ENCODE peak calls at places on chromosomes 12 and 14, in eight cellular contexts. A, P, M, Y, E, R, U and Z are unnamed samples.
A peak's percentile ranks its signal among the peaks of the same experiment; 100 is the strongest.

GRCh38 chr14:40269436-40269835 is 837.2 kb upstream of the FBXO33 start:
- DNase-seq in M (no peak), U (no peak), E (no peak), R (no peak), P (no peak), A (no peak), Y (no peak), Z (no peak)

GRCh38 chr12:120991965-120992364 is 13.6 kb downstream of the HNF1A start:
- DNase-seq in R (no peak), U (no peak), E (no peak), M (no peak), P (no peak), Y (no peak), A (no peak), Z (no peak)

GRCh38 chr14:92553456-92553855 is 39.9 kb downstream of the RIN3 start:
- DNase-seq in Y (no peak), E (no peak), U (no peak), R (no peak), P (no peak), M (no peak), A (peak; percentile 16), Z (no peak)

GRCh38 chr12:7832059-7832696 is 40.5 kb downstream of the SLC2A14 start:
- DNase-seq in R (peak; percentile 17), Y (peak; percentile 17), P (no peak), E (no peak), A (peak; percentile 18), M (no peak), U (no peak), Z (no peak)

GRCh38 chr14:102481791-102482238 is 27.8 kb downstream of the ANKRD9 start:
- DNase-seq in P (peak; percentile 45), U (peak; percentile 67), R (no peak), Y (no peak), A (peak; percentile 30), E (no peak), M (no peak), Z (peak; percentile 72)

GRCh38 chr14:100901391-100902183 is 1.9 kb downstream of the RTL1 start:
- DNase-seq in R (no peak), A (no peak), U (no peak), E (no peak), P (no peak), M (no peak), Y (no peak), Z (no peak)

GRCh38 chr14:89270439-89271227 is 146.4 kb downstream of the FOXN3 start:
- DNase-seq in A (no peak), M (no peak), P (peak; percentile 41), U (no peak), E (no peak), R (no peak), Y (no peak), Z (no peak)

GRCh38 chr14:21264025-21264801 is 5.0 kb downstream of the HNRNPC start:
- DNase-seq in E (no peak), Y (peak; percentile 61), A (peak; percentile 49), R (no peak), U (no peak), M (no peak), P (no peak), Z (no peak)

GRCh38 chr14:93629636-93630035 is 158.6 kb downstream of the PRIMA1 start:
- DNase-seq in U (no peak), P (no peak), Y (no peak), A (no peak), R (no peak), E (no peak), M (no peak), Z (no peak)

GRCh38 chr12:108856428-108857157 is 790 bp downstream of the SSH1 start:
- DNase-seq in A (peak; percentile 46), R (no peak), Y (no peak), E (no peak), M (peak; percentile 58), P (peak; percentile 83), U (no peak), Z (peak; percentile 59)

GRCh38 chr14:94517248-94517640 is 8.0 kb upstream of the SERPINA12 start:
- DNase-seq in Y (no peak), U (no peak), E (no peak), R (no peak), P (no peak), A (no peak), M (no peak), Z (no peak)

GRCh38 chr12:68425998-68426397 is 93.8 kb upstream of the MDM1 start:
- DNase-seq in P (no peak), M (no peak), R (no peak), U (no peak), E (no peak), Y (no peak), A (no peak), Z (no peak)

GRCh38 chr14:75753696-75754095 is 92.7 kb downstream of the TTLL5 start:
- DNase-seq in R (no peak), M (no peak), A (no peak), P (no peak), E (no peak), Y (no peak), U (no peak), Z (no peak)

GRCh38 chr12:130394906-130395305 is 57.2 kb downstream of the PIWIL1 start:
- DNase-seq in E (no peak), M (no peak), Y (no peak), A (no peak), P (no peak), U (no peak), R (no peak), Z (no peak)

GRCh38 chr12:123989753-123990152 is 16.7 kb downstream of the ZNF664 start:
- DNase-seq in R (no peak), E (no peak), A (no peak), Y (no peak), P (no peak), M (no peak), U (no peak), Z (no peak)

GRCh38 chr12:1083888-1084262 is 92.9 kb downstream of the ERC1 start:
- DNase-seq in A (peak; percentile 26), P (no peak), R (no peak), E (no peak), U (no peak), Y (no peak), M (no peak), Z (peak; percentile 53)